ENCODE peak calls at places on chromosomes 12 and 14, in six cellular contexts. P is NCI-H1092 treated with DMSO at 0.1 percent for 48 hours; E is heart right ventricle; B is naive thymus-derived CD8-positive, alpha-beta T cell; J is body of pancreas; O is GM12891. C is an unnamed sample.

GRCh38 chr12:18443768-18444437 is 182.6 kb downstream of the PIK3C2G start:
- DNase-seq in B (no peak), J (no peak), O (no peak), P (peak), E (no peak), C (no peak)

GRCh38 chr14:28746247-28746646 is 20.3 kb upstream of the FOXG1 start:
- DNase-seq in B (no peak), O (no peak), E (no peak), P (no peak), J (no peak), C (no peak)

GRCh38 chr12:10540776-10541205 is 35.1 kb downstream of the EIF2S3B start:
- DNase-seq in E (no peak), P (no peak), B (peak), J (no peak), O (no peak), C (no peak)

GRCh38 chr14:58238252-58239247 is 6.1 kb upstream of the PSMA3 start:
- DNase-seq in O (no peak), E (no peak), P (no peak), J (no peak), B (peak), C (no peak)

GRCh38 chr12:28242129-28242887 is 52.1 kb downstream of the CCDC91 start:
- DNase-seq in O (no peak), J (no peak), P (no peak), E (no peak), B (no peak), C (no peak)

GRCh38 chr14:98623806-98624430 is 648.1 kb downstream of the BCL11B start:
- DNase-seq in B (no peak), J (no peak), O (no peak), E (no peak), P (peak), C (no peak)

GRCh38 chr12:97944576-97944975 is 482.0 kb downstream of the RMST start:
- DNase-seq in B (no peak), O (no peak), J (no peak), E (no peak), P (no peak), C (no peak)

GRCh38 chr12:47192046-47192445 is 112.3 kb upstream of the AMIGO2 start:
- DNase-seq in P (no peak), E (no peak), J (no peak), O (no peak), B (peak), C (no peak)

GRCh38 chr12:12182926-12183325 is 83.9 kb downstream of the LRP6 start:
- DNase-seq in J (no peak), E (no peak), B (no peak), P (peak), O (no peak), C (no peak)

GRCh38 chr12:1360812-1361211 is 233.6 kb downstream of the FBXL14 start:
- DNase-seq in J (no peak), P (no peak), E (no peak), O (no peak), B (no peak), C (no peak)

GRCh38 chr12:110600254-110600653 is 13.7 kb upstream of the TCTN1 start:
- DNase-seq in O (no peak), E (no peak), B (peak), J (no peak), P (no peak), C (no peak)

GRCh38 chr12:44000309-44000952 is 164.6 kb downstream of the TMEM117 start:
- DNase-seq in O (no peak), P (peak), E (no peak), B (peak), J (peak), C (no peak)

GRCh38 chr12:2750185-2750584 is 44.6 kb upstream of the FKBP4 start:
- DNase-seq in E (no peak), P (no peak), J (no peak), O (no peak), B (no peak), C (no peak)

GRCh38 chr14:20675669-20676068 is 8.7 kb upstream of the RNASE4 start:
- DNase-seq in P (no peak), O (no peak), J (no peak), E (no peak), B (no peak), C (no peak)

GRCh38 chr14:65179918-65180724 is 77.8 kb upstream of the MAX start:
- DNase-seq in E (no peak), O (no peak), B (no peak), P (no peak), J (peak), C (no peak)

GRCh38 chr12:3795800-3796133 is 42.9 kb upstream of the CRACR2A start:
- DNase-seq in E (no peak), O (no peak), P (no peak), B (no peak), J (no peak), C (no peak)

GRCh38 chr12:2341871-2342270 is 289.1 kb downstream of the CACNA1C start:
- DNase-seq in E (no peak), O (no peak), P (no peak), B (no peak), J (no peak), C (no peak)

GRCh38 chr14:71532349-71532748 is 399.9 kb upstream of the RGS6 start:
- DNase-seq in P (no peak), E (no peak), O (no peak), B (no peak), J (no peak), C (no peak)

GRCh38 chr14:64035143-64035542 is 182.3 kb downstream of the SYNE2 start:
- DNase-seq in E (no peak), O (no peak), P (no peak), B (no peak), J (no peak), C (no peak)

GRCh38 chr14:73403181-73403752 is 55.1 kb downstream of the NUMB start:
- DNase-seq in O (no peak), E (no peak), B (no peak), J (no peak), P (no peak), C (no peak)

GRCh38 chr12:57162541-57163125 is 15.2 kb upstream of the LRP1-AS start:
- DNase-seq in J (no peak), P (no peak), O (no peak), E (no peak), B (no peak), C (no peak)

GRCh38 chr14:52189330-52189729 is 78.2 kb upstream of the PTGDR start:
- DNase-seq in B (no peak), O (no peak), P (no peak), J (no peak), E (no peak), C (no peak)

GRCh38 chr12:132218915-132219314 is 74.7 kb downstream of the NOC4L start:
- DNase-seq in E (no peak), J (no peak), O (peak), B (peak), P (peak), C (no peak)

GRCh38 chr12:120117961-120118709 is 1.6 kb upstream of the RAB35 start:
- DNase-seq in E (no peak), O (no peak), P (no peak), J (no peak), B (no peak), C (no peak)

GRCh38 chr14:74571901-74572828 is 39.9 kb downstream of the LTBP2 start:
- DNase-seq in O (no peak), B (no peak), P (no peak), E (no peak), J (no peak), C (no peak)

C was measured in prostate gland.